ENCODE peak calls at places on chromosomes 6 and 20, in four cellular contexts. H, V, T and Q are unnamed samples.

GRCh38 chr6:77055711-77056110 is 407.6 kb downstream of the HTR1B start:
- DNase-seq in H (no peak), V (no peak), T (no peak), Q (no peak)

GRCh38 chr6:80165143-80165542 is 58.7 kb downstream of the BCKDHB start:
- DNase-seq in H (no peak), V (no peak), T (peak; percentile 58), Q (peak; percentile 55)

GRCh38 chr6:67300430-67301040 is 1334.5 kb upstream of the ADGRB3 start:
- DNase-seq in H (no peak), V (no peak), T (no peak), Q (no peak)

GRCh38 chr20:32792316-32792715 is 27.4 kb upstream of the MAPRE1 start:
- DNase-seq in H (peak; percentile 55), V (no peak), T (no peak), Q (peak; percentile 10)

GRCh38 chr6:57313711-57314471 is 3.5 kb upstream of the PRIM2 start:
- DNase-seq in H (no peak), V (no peak), T (no peak), Q (peak; percentile 94)

GRCh38 chr20:18712116-18712515 is 101.5 kb upstream of the SCP2D1 start:
- DNase-seq in H (no peak), V (no peak), T (no peak), Q (no peak)

GRCh38 chr6:17842014-17842776 is 135.5 kb upstream of the NUP153 start:
- DNase-seq in H (no peak), V (no peak), T (no peak), Q (no peak)

GRCh38 chr6:152206072-152206818 is 398.8 kb downstream of the ESR1 start:
- DNase-seq in H (no peak), V (peak; percentile 57), T (peak; percentile 58), Q (peak; percentile 33)

GRCh38 chr6:105587349-105588115 is 184.7 kb upstream of the PREP start:
- DNase-seq in H (no peak), V (no peak), T (peak; percentile 85), Q (peak; percentile 82)

GRCh38 chr20:46875059-46875458 is 19.6 kb upstream of the EYA2 start:
- DNase-seq in H (no peak), V (no peak), T (no peak), Q (no peak)

GRCh38 chr6:160080097-160080496 is 41.5 kb upstream of the SLC22A1 start:
- DNase-seq in H (no peak), V (no peak), T (no peak), Q (no peak)

GRCh38 chr20:37680420-37680819 is 13.4 kb upstream of the CTNNBL1 start:
- DNase-seq in H (no peak), V (no peak), T (peak; percentile 61), Q (peak; percentile 67)

GRCh38 chr20:22586645-22587310 is 2.4 kb upstream of the FOXA2 start:
- DNase-seq in H (no peak), V (peak; percentile 77), T (peak; percentile 17), Q (no peak)

GRCh38 chr6:137926985-137927384 is 59.9 kb downstream of the TNFAIP3 start:
- DNase-seq in H (no peak), V (no peak), T (no peak), Q (no peak)

GRCh38 chr6:167150815-167151557 is 6.8 kb downstream of the GPR31 start:
- DNase-seq in H (no peak), V (peak; percentile 50), T (no peak), Q (no peak)

GRCh38 chr6:42791706-42792320 is 10.0 kb downstream of the BICRAL start:
- DNase-seq in H (no peak), V (no peak), T (peak; percentile 62), Q (no peak)

GRCh38 chr6:34526241-34526972 is 29.7 kb downstream of the SPDEF start:
- DNase-seq in H (no peak), V (no peak), T (peak; percentile 1), Q (no peak)

GRCh38 chr20:19019734-19020364 is 192.6 kb upstream of the SLC24A3 start:
- DNase-seq in H (no peak), V (no peak), T (no peak), Q (no peak)

GRCh38 chr20:47680804-47681529 is 104.3 kb downstream of the SULF2 start:
- DNase-seq in H (no peak), V (no peak), T (peak; percentile 65), Q (no peak)

GRCh38 chr20:6121504-6121903 is 1.3 kb downstream of the FERMT1 start:
- DNase-seq in H (no peak), V (no peak), T (peak; percentile 53), Q (no peak)

GRCh38 chr20:11210611-11211010 is 536.8 kb upstream of the JAG1 start:
- DNase-seq in H (no peak), V (no peak), T (no peak), Q (no peak)

GRCh38 chr20:49354673-49355072 is 76.8 kb upstream of the ZNFX1 start:
- DNase-seq in H (no peak), V (no peak), T (no peak), Q (no peak)

GRCh38 chr6:20719980-20720379 is 185.7 kb downstream of the CDKAL1 start:
- DNase-seq in H (no peak), V (no peak), T (no peak), Q (no peak)

GRCh38 chr6:28863607-28864320 is 60.0 kb downstream of the TRIM27 start:
- DNase-seq in H (peak; percentile 87), V (peak; percentile 80), T (peak; percentile 93), Q (peak; percentile 85)

DNA sequence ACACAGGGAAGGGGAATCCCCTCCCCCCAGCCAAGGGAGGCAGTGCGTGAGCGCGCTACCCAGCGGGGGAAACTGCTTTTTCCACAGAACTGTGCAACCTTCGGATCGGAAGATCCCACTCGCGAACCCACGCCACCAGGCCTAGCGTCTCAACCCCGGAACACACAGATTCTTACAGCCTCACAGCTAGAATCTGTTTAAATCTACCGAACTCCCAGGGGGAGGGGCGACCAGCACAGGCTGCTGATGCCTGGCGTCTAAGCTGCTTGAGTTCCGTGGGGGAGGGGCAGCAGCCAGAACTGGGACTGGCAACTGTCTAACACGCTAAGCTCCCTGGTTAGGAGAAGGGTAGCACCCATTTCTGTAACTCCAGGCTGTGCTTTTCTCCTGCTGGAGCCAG is 217.3 kb upstream of the TENT5A start:
- DNase-seq in H (no peak), V (peak; percentile 56), T (no peak), Q (no peak)
- H2BK12ac ChIP-seq in H (no peak overlapping the region), V (no peak overlapping the region), T (no peak overlapping the region), Q (no peak overlapping the region)

DNA sequence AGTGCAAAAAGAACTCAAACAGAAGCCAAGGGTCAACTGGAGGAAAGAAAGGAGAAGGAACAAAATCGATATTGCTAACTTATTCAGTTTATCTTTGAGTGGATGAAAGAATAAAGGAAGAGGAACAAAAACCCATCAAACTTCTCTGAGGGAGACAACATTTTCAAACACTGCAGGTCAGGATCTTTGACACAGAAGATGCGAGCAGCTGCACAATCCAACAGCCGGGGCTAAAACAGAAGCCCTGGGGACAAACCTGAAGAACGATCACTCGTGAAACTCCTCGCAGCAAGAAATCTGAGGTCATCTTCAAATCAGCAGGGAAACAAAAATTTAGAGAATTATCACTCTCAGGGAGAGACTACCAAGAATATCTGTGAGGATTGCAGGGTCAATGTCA is 14.2 kb downstream of the SLC23A2 start:
- DNase-seq in H (no peak), V (no peak), T (peak; percentile 70), Q (no peak)
- H3K4me2 ChIP-seq in H (no peak overlapping the region), V (no peak overlapping the region), T (no peak overlapping the region), Q (no peak overlapping the region)

GRCh38 chr6:13422601-13423247 is 64.7 kb downstream of the GFOD1 start:
- DNase-seq in H (peak; percentile 56), V (peak; percentile 85), T (peak; percentile 26), Q (peak; percentile 45)
- H2BK12ac ChIP-seq in H (no peak overlapping the region), V (peak overlapping the region; percentile 84), T (no peak overlapping the region), Q (peak overlapping the region; percentile 31)

GRCh38 chr20:59003836-59004492 is 3.1 kb downstream of the CTSZ start:
- DNase-seq in H (no peak), V (no peak), T (no peak), Q (no peak)
- H3K4me2 ChIP-seq in H (no peak overlapping the region), V (no peak overlapping the region), T (no peak overlapping the region), Q (no peak overlapping the region)

GRCh38 chr6:1765160-1765900 is 155.6 kb downstream of the FOXC1 start:
- DNase-seq in H (no peak), V (no peak), T (no peak), Q (no peak)

GRCh38 chr6:1763411-1763810 is 153.7 kb downstream of the FOXC1 start:
- DNase-seq in H (no peak), V (no peak), T (peak; percentile 87), Q (no peak)

GRCh38 chr6:1766663-1767062 is 156.9 kb downstream of the FOXC1 start:
- DNase-seq in H (no peak), V (no peak), T (no peak), Q (peak; percentile 6)

GRCh38 chr6:1762203-1762602 is 152.5 kb downstream of the FOXC1 start:
- DNase-seq in H (no peak), V (no peak), T (no peak), Q (no peak)

DNA sequence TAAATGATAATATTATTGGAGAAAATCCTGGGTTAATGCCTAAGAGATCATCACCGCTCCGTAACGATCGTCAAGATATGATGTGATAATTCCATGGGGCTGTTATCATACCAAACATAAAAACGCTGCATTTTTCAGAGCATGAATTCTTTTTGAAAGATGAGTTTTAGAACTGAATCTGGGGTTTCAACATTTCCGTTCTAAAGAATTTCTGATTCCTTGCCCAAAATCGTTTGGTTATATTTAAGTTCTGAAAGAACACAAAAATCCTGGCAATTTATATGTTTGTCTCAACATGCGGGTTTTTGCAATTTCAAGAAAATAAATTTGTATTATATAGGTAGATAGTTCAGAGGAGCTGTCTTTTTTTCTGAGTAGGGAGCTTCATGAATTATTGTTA is 154.9 kb downstream of the FOXC1 start:
- DNase-seq in H (no peak), V (no peak), T (peak; percentile 46), Q (no peak)
- H2BK12ac ChIP-seq in H (no peak overlapping the region), V (no peak overlapping the region), T (no peak overlapping the region), Q (no peak overlapping the region)

GRCh38 chr6:116376149-116376548 is 5.4 kb downstream of the DSE start:
- DNase-seq in H (no peak), V (no peak), T (no peak), Q (no peak)
- H3K4me2 ChIP-seq in H (no peak overlapping the region), V (no peak overlapping the region), T (no peak overlapping the region), Q (no peak overlapping the region)

DNA sequence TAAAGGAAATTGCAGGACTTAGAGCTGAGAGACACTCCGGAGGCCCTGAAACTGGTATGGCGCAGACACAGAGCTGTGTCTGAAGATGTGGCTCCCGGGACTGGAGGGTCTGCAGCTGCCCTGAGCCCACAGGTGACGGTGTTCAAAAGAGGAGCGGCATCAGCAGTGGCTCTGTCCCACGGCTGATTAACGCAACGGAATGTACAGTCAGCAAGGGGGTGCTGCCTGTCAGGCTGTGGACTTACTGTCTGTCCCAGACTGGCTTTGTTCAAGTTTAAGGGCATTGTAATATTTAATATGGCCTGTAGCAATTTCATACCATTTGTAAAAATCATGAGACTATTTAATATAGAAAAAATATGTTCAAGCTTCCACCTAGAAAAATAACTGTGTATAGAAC is 228.0 kb upstream of the TAB2 start:
- DNase-seq in H (no peak), V (no peak), T (no peak), Q (no peak)
- H2BK12ac ChIP-seq in H (no peak overlapping the region), V (no peak overlapping the region), T (no peak overlapping the region), Q (peak overlapping the region; percentile 72)